ENCODE peak calls at places on chromosomes 7 and 10, in eight cellular contexts. E is esophagus muscularis mucosa, T is mammary epithelial cell, P is HFFc6, Y is AG10803, I is lower lobe of right lung, W is adipocyte, K is pancreas. D is an unnamed sample.
A peak's percentile ranks its signal among the peaks of the same experiment; 100 is the strongest.

GRCh38 chr10:106380706-106381105 is 783.8 kb downstream of the SORCS1 start:
- DNase-seq in T (no peak), Y (no peak), P (no peak), W (no peak), E (no peak), I (no peak), K (no peak), D (no peak)

GRCh38 chr7:2497500-2498336 is 21.5 kb upstream of the GRIFIN start:
- DNase-seq in E (no peak), K (no peak), P (no peak), W (peak; percentile 45), I (no peak), T (no peak), Y (no peak), D (no peak)

GRCh38 chr7:123154231-123154860 is 45.4 kb downstream of the SLC13A1 start:
- DNase-seq in I (no peak), T (peak; percentile 73), Y (peak; percentile 70), P (peak; percentile 39), W (peak; percentile 93), E (peak; percentile 94), K (peak; percentile 66), D (peak; percentile 83)

GRCh38 chr7:74290999-74291441 is 1.8 kb downstream of the CLIP2 start:
- DNase-seq in P (no peak), E (no peak), T (no peak), K (no peak), I (no peak), Y (no peak), W (no peak), D (no peak)

GRCh38 chr10:6269953-6270867 is 67.5 kb downstream of the PFKFB3 start:
- DNase-seq in I (peak; percentile 55), T (peak; percentile 90), E (no peak), Y (peak; percentile 12), W (no peak), P (no peak), K (no peak), D (peak; percentile 77)

GRCh38 chr10:17616403-17617030 is 657 bp downstream of the HACD1 start:
- DNase-seq in Y (peak; percentile 69), W (peak; percentile 87), E (no peak), P (peak; percentile 57), K (peak; percentile 64), I (peak; percentile 93), T (peak; percentile 56), D (peak; percentile 34)

GRCh38 chr10:129883637-129884389 is 80.3 kb downstream of the EBF3 start:
- DNase-seq in P (no peak), W (no peak), T (no peak), K (no peak), E (no peak), Y (no peak), I (no peak), D (no peak)

GRCh38 chr10:102919237-102919959 is 1.3 kb downstream of the CNNM2 start:
- DNase-seq in E (no peak), K (peak; percentile 61), W (no peak), Y (peak; percentile 30), T (no peak), P (no peak), I (peak; percentile 60), D (peak; percentile 15)

GRCh38 chr10:11782793-11783557 is 40.2 kb upstream of the PROSER2 start:
- DNase-seq in K (no peak), I (no peak), Y (peak; percentile 53), E (no peak), T (peak; percentile 52), P (peak; percentile 65), W (peak; percentile 87), D (peak; percentile 76)

GRCh38 chr7:332646-333398 is 42.9 kb downstream of the FOXL3 start:
- DNase-seq in E (no peak), W (peak; percentile 84), I (peak; percentile 90), T (peak; percentile 38), K (peak; percentile 95), P (no peak), Y (peak; percentile 24), D (peak; percentile 25)

D was measured in renal cortical epithelial cell.